ENCODE peak calls at places on chromosomes 11 and 22, in eight cellular contexts. One of them, this sample, is unnamed.
A peak's percentile ranks its signal among the peaks of the same experiment; 100 is the strongest.

GRCh38 chr22:25368271-25368670 is 148.8 kb downstream of the CRYBB2 start:
- DNase-seq in vagina: no peak
- DNase-seq in endothelial cell of umbilical vein: no peak
- DNase-seq in lower leg skin: no peak
- DNase-seq in GM23338: no peak
- DNase-seq in fibroblast of mammary gland: peak; percentile 83
- DNase-seq in fibroblast of the aortic adventitia: peak; percentile 72
- DNase-seq in GM06990: no peak
- DNase-seq in this sample: peak; percentile 71

GRCh38 chr11:18844753-18845367 is 53.3 kb upstream of the PTPN5 start:
- DNase-seq in lower leg skin: no peak
- DNase-seq in fibroblast of mammary gland: peak; percentile 48
- DNase-seq in fibroblast of the aortic adventitia: peak; percentile 33
- DNase-seq in endothelial cell of umbilical vein: peak; percentile 29
- DNase-seq in vagina: no peak
- DNase-seq in GM23338: peak; percentile 88
- DNase-seq in GM06990: no peak
- DNase-seq in this sample: peak; percentile 44

GRCh38 chr11:8080674-8081590 is at the start of gene TUB:
- DNase-seq in fibroblast of mammary gland: peak; percentile 24
- DNase-seq in lower leg skin: no peak
- DNase-seq in endothelial cell of umbilical vein: no peak
- DNase-seq in fibroblast of the aortic adventitia: no peak
- DNase-seq in GM23338: peak; percentile 86
- DNase-seq in vagina: no peak
- DNase-seq in GM06990: no peak
- DNase-seq in this sample: no peak

GRCh38 chr11:1300569-1301187 is 8.8 kb downstream of the TOLLIP start:
- DNase-seq in lower leg skin: peak; percentile 81
- DNase-seq in fibroblast of mammary gland: no peak
- DNase-seq in endothelial cell of umbilical vein: no peak
- DNase-seq in fibroblast of the aortic adventitia: no peak
- DNase-seq in GM06990: no peak
- DNase-seq in vagina: peak; percentile 76
- DNase-seq in GM23338: no peak
- DNase-seq in this sample: no peak

GRCh38 chr22:32573991-32574390 is 99.4 kb downstream of the FBXO7 start:
- DNase-seq in GM23338: no peak
- DNase-seq in fibroblast of the aortic adventitia: no peak
- DNase-seq in lower leg skin: peak; percentile 66
- DNase-seq in fibroblast of mammary gland: no peak
- DNase-seq in vagina: no peak
- DNase-seq in endothelial cell of umbilical vein: no peak
- DNase-seq in GM06990: no peak
- DNase-seq in this sample: no peak

GRCh38 chr11:47357985-47358730 is 5.7 kb upstream of the MYBPC3 start:
- DNase-seq in endothelial cell of umbilical vein: no peak
- DNase-seq in GM06990: no peak
- DNase-seq in GM23338: no peak
- DNase-seq in fibroblast of the aortic adventitia: no peak
- DNase-seq in lower leg skin: no peak
- DNase-seq in fibroblast of mammary gland: no peak
- DNase-seq in vagina: no peak
- DNase-seq in this sample: no peak

GRCh38 chr11:73012121-73012863 is 129.8 kb downstream of the FCHSD2 start:
- DNase-seq in endothelial cell of umbilical vein: peak; percentile 11
- DNase-seq in GM06990: no peak
- DNase-seq in GM23338: peak; percentile 42
- DNase-seq in fibroblast of the aortic adventitia: no peak
- DNase-seq in lower leg skin: no peak
- DNase-seq in fibroblast of mammary gland: peak; percentile 29
- DNase-seq in vagina: no peak
- DNase-seq in this sample: peak; percentile 8

GRCh38 chr11:115672999-115673411 is 168.8 kb upstream of the CADM1 start:
- DNase-seq in GM23338: no peak
- DNase-seq in lower leg skin: no peak
- DNase-seq in endothelial cell of umbilical vein: no peak
- DNase-seq in fibroblast of the aortic adventitia: no peak
- DNase-seq in fibroblast of mammary gland: no peak
- DNase-seq in GM06990: no peak
- DNase-seq in vagina: no peak
- DNase-seq in this sample: peak; percentile 1

GRCh38 chr11:74860743-74861142 is 88.1 kb downstream of the XRRA1 start:
- DNase-seq in vagina: no peak
- DNase-seq in lower leg skin: no peak
- DNase-seq in endothelial cell of umbilical vein: no peak
- DNase-seq in fibroblast of mammary gland: no peak
- DNase-seq in fibroblast of the aortic adventitia: no peak
- DNase-seq in GM06990: no peak
- DNase-seq in GM23338: no peak
- DNase-seq in this sample: no peak

GRCh38 chr22:21824439-21824912 is 43.0 kb downstream of the MAPK1 start:
- DNase-seq in fibroblast of mammary gland: no peak
- DNase-seq in GM23338: no peak
- DNase-seq in fibroblast of the aortic adventitia: no peak
- DNase-seq in GM06990: no peak
- DNase-seq in vagina: no peak
- DNase-seq in lower leg skin: no peak
- DNase-seq in endothelial cell of umbilical vein: no peak
- DNase-seq in this sample: no peak

GRCh38 chr11:95338430-95338991 is 107.5 kb upstream of the SESN3 start:
- DNase-seq in fibroblast of mammary gland: peak; percentile 70
- DNase-seq in fibroblast of the aortic adventitia: peak; percentile 95
- DNase-seq in endothelial cell of umbilical vein: peak; percentile 62
- DNase-seq in GM06990: no peak
- DNase-seq in GM23338: peak; percentile 51
- DNase-seq in vagina: no peak
- DNase-seq in lower leg skin: no peak
- DNase-seq in this sample: peak; percentile 85

GRCh38 chr22:37459211-37459610 is 27.0 kb downstream of the MFNG start:
- DNase-seq in GM06990: no peak
- DNase-seq in fibroblast of the aortic adventitia: peak; percentile 16
- DNase-seq in GM23338: no peak
- DNase-seq in lower leg skin: no peak
- DNase-seq in endothelial cell of umbilical vein: no peak
- DNase-seq in vagina: no peak
- DNase-seq in fibroblast of mammary gland: no peak
- DNase-seq in this sample: peak; percentile 40

GRCh38 chr11:87428266-87428665 is 390.5 kb downstream of the TMEM135 start:
- DNase-seq in endothelial cell of umbilical vein: no peak
- DNase-seq in lower leg skin: no peak
- DNase-seq in vagina: no peak
- DNase-seq in GM23338: no peak
- DNase-seq in fibroblast of the aortic adventitia: no peak
- DNase-seq in fibroblast of mammary gland: peak; percentile 22
- DNase-seq in GM06990: no peak
- DNase-seq in this sample: no peak

GRCh38 chr11:119352857-119353260 is 6.4 kb upstream of the MFRP start:
- DNase-seq in endothelial cell of umbilical vein: peak; percentile 85
- DNase-seq in lower leg skin: no peak
- DNase-seq in vagina: no peak
- DNase-seq in GM23338: peak; percentile 34
- DNase-seq in GM06990: no peak
- DNase-seq in fibroblast of the aortic adventitia: peak; percentile 42
- DNase-seq in fibroblast of mammary gland: no peak
- DNase-seq in this sample: peak; percentile 82

GRCh38 chr11:2804701-2805387 is 80.7 kb downstream of the CDKN1C start:
- DNase-seq in fibroblast of the aortic adventitia: no peak
- DNase-seq in fibroblast of mammary gland: no peak
- DNase-seq in GM06990: no peak
- DNase-seq in vagina: peak; percentile 80
- DNase-seq in lower leg skin: peak; percentile 85
- DNase-seq in endothelial cell of umbilical vein: peak; percentile 6
- DNase-seq in GM23338: no peak
- DNase-seq in this sample: no peak

GRCh38 chr11:78030429-78031325 is 7.6 kb upstream of the KCTD14 start:
- DNase-seq in fibroblast of the aortic adventitia: peak; percentile 68
- DNase-seq in endothelial cell of umbilical vein: peak; percentile 96
- DNase-seq in GM23338: peak; percentile 27
- DNase-seq in GM06990: no peak
- DNase-seq in fibroblast of mammary gland: no peak
- DNase-seq in vagina: no peak
- DNase-seq in lower leg skin: no peak
- DNase-seq in this sample: peak; percentile 89

GRCh38 chr22:37098976-37099577 is 10.4 kb downstream of the TMPRSS6 start:
- DNase-seq in fibroblast of mammary gland: no peak
- DNase-seq in endothelial cell of umbilical vein: no peak
- DNase-seq in vagina: no peak
- DNase-seq in GM23338: peak; percentile 62
- DNase-seq in GM06990: no peak
- DNase-seq in fibroblast of the aortic adventitia: no peak
- DNase-seq in lower leg skin: no peak
- DNase-seq in this sample: no peak

GRCh38 chr11:129418039-129418438 is 42.4 kb downstream of the BARX2 start:
- DNase-seq in GM06990: no peak
- DNase-seq in endothelial cell of umbilical vein: no peak
- DNase-seq in lower leg skin: no peak
- DNase-seq in GM23338: no peak
- DNase-seq in fibroblast of the aortic adventitia: no peak
- DNase-seq in vagina: no peak
- DNase-seq in fibroblast of mammary gland: no peak
- DNase-seq in this sample: no peak

GRCh38 chr22:30183271-30183670 is 63.3 kb downstream of the LIF start:
- DNase-seq in lower leg skin: no peak
- DNase-seq in GM23338: no peak
- DNase-seq in fibroblast of the aortic adventitia: no peak
- DNase-seq in endothelial cell of umbilical vein: no peak
- DNase-seq in fibroblast of mammary gland: no peak
- DNase-seq in GM06990: no peak
- DNase-seq in vagina: no peak
- DNase-seq in this sample: no peak

GRCh38 chr11:17736921-17737817 is 2.6 kb downstream of the KCNC1 start:
- DNase-seq in fibroblast of the aortic adventitia: no peak
- DNase-seq in GM23338: no peak
- DNase-seq in GM06990: no peak
- DNase-seq in vagina: no peak
- DNase-seq in fibroblast of mammary gland: no peak
- DNase-seq in lower leg skin: no peak
- DNase-seq in endothelial cell of umbilical vein: no peak
- DNase-seq in this sample: no peak

GRCh38 chr11:10455637-10456487 is 798 bp downstream of the AMPD3 start:
- DNase-seq in vagina: peak; percentile 90
- DNase-seq in GM06990: peak; percentile 73
- DNase-seq in GM23338: peak; percentile 77
- DNase-seq in fibroblast of mammary gland: peak; percentile 80
- DNase-seq in fibroblast of the aortic adventitia: peak; percentile 66
- DNase-seq in endothelial cell of umbilical vein: peak; percentile 38
- DNase-seq in lower leg skin: no peak
- DNase-seq in this sample: peak; percentile 63

DNA sequence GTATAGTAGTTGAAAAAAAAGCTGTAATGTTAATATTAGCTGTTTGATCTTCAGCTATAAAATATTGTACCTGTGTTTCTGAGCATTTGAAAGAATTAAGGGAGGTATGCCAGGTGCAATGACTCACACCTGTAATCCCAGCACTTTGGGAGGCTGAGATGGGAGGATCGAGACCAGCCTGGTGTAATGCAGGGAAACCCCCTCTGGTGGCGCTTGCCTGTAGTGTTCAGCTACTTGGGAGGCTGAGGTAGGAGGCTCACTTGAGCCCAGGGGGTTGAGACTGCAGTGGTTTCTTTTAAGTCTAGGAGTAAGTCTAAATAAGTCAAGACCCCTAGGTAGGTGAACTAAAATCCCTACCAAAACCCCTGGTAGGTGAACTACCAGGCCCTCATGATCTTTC is 37.1 kb downstream of the TAF1D start:
- DNase-seq in fibroblast of mammary gland: no peak
- DNase-seq in GM06990: no peak
- DNase-seq in GM23338: peak; percentile 25
- DNase-seq in endothelial cell of umbilical vein: no peak
- DNase-seq in fibroblast of the aortic adventitia: no peak
- DNase-seq in lower leg skin: no peak
- DNase-seq in vagina: no peak
- DNase-seq in this sample: no peak
- TF ChIP-seq CTCF in fibroblast of mammary gland: peak; percentile 11
- TF ChIP-seq CTCF in GM06990: no peak
- TF ChIP-seq CTCF in GM23338: peak; percentile 24
- TF ChIP-seq CTCF in endothelial cell of umbilical vein: no peak
- TF ChIP-seq CTCF in fibroblast of the aortic adventitia: no peak
- TF ChIP-seq CTCF in lower leg skin: no peak
- TF ChIP-seq CTCF in vagina: no peak
- TF ChIP-seq CTCF in this sample: no peak

DNA sequence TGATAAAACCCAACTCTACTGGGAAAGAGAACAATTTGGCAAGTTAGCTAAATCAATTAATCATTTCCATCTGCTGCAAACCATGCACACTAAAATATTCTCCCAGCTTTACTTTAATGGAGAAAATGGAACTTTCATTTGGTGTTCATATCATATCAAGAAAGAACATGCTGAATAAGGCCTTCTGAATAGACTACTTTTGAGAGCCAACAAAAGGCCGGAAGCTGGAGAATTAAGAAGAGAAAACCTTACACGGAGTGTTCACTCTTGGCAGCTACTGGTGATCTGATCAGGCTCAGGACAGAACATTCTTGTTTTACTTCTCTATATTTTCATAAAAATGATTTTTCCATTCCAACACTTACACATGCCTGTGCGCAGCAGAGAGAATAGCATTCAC is 165.3 kb downstream of the TTC28 start:
- DNase-seq in GM06990: no peak
- DNase-seq in fibroblast of the aortic adventitia: peak; percentile 32
- DNase-seq in endothelial cell of umbilical vein: no peak
- DNase-seq in vagina: no peak
- DNase-seq in lower leg skin: no peak
- DNase-seq in GM23338: no peak
- DNase-seq in fibroblast of mammary gland: peak; percentile 15
- DNase-seq in this sample: peak; percentile 8
- H3K4me3 ChIP-seq in GM06990: no peak overlapping the region
- H3K4me3 ChIP-seq in fibroblast of the aortic adventitia: no peak overlapping the region
- H3K4me3 ChIP-seq in endothelial cell of umbilical vein: no peak overlapping the region
- H3K4me3 ChIP-seq in vagina: no peak overlapping the region
- H3K4me3 ChIP-seq in lower leg skin: no peak overlapping the region
- H3K4me3 ChIP-seq in GM23338: no peak overlapping the region
- H3K4me3 ChIP-seq in fibroblast of mammary gland: no peak overlapping the region
- H3K4me3 ChIP-seq in this sample: no peak overlapping the region

GRCh38 chr22:49197986-49198704 is 629.5 kb downstream of the BRD1 start:
- DNase-seq in GM06990: no peak
- DNase-seq in fibroblast of mammary gland: no peak
- DNase-seq in lower leg skin: peak; percentile 73
- DNase-seq in endothelial cell of umbilical vein: no peak
- DNase-seq in GM23338: no peak
- DNase-seq in fibroblast of the aortic adventitia: no peak
- DNase-seq in vagina: no peak
- DNase-seq in this sample: no peak
- TF ChIP-seq CTCF in GM06990: no peak
- TF ChIP-seq CTCF in fibroblast of mammary gland: no peak
- TF ChIP-seq CTCF in lower leg skin: no peak
- TF ChIP-seq CTCF in endothelial cell of umbilical vein: no peak
- TF ChIP-seq CTCF in GM23338: no peak
- TF ChIP-seq CTCF in fibroblast of the aortic adventitia: no peak
- TF ChIP-seq CTCF in vagina: no peak
- TF ChIP-seq CTCF in this sample: no peak

DNA sequence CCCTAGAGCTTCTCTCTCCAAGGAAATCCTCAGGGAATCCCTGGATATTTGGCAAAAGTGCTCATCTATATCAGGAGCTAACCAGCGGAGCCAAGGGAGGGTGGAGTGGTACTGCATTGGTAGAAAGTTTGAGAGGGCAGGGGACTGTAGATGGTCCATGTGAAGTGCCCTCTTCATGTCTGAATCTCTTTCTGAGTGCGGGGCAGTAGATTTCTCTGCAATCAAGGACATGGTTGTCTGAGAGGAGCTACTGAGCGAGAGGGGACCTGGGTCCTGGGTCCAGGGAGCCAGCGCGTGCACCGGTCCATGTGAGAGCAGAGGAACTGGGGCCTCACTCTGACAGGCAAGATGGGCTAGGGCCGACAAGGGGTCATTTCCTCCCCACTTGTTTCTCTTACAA is 716 bp downstream of the DIXDC1 start:
- DNase-seq in endothelial cell of umbilical vein: peak; percentile 31
- DNase-seq in GM23338: peak; percentile 36
- DNase-seq in fibroblast of the aortic adventitia: no peak
- DNase-seq in lower leg skin: no peak
- DNase-seq in GM06990: no peak
- DNase-seq in vagina: no peak
- DNase-seq in fibroblast of mammary gland: no peak
- DNase-seq in this sample: no peak
- H3K4me3 ChIP-seq in endothelial cell of umbilical vein: peak overlapping the region; percentile 62
- H3K4me3 ChIP-seq in GM23338: peak overlapping the region; percentile 83
- H3K4me3 ChIP-seq in fibroblast of the aortic adventitia: peak overlapping the region; percentile 31
- H3K4me3 ChIP-seq in lower leg skin: no peak overlapping the region
- H3K4me3 ChIP-seq in GM06990: no peak overlapping the region
- H3K4me3 ChIP-seq in vagina: peak overlapping the region; percentile 80
- H3K4me3 ChIP-seq in fibroblast of mammary gland: peak overlapping the region; percentile 56
- H3K4me3 ChIP-seq in this sample: peak overlapping the region; percentile 60

This sample was measured in fibroblast of pulmonary artery.